ENCODE peak calls at places on chromosomes 4 and X, in five cellular contexts. N is WTC11, L is T-helper 9 cell, V is iPS-NIHi11, X is omental fat pad. E is an unnamed sample.

GRCh38 chrX:41010188-41010846 is 74.9 kb upstream of the USP9X start:
- DNase-seq in X (peak; percentile 33), V (peak; percentile 29), L (peak; percentile 1), N (peak; percentile 41), E (peak; percentile 95)

GRCh38 chrX:136047001-136047642 is 61.9 kb downstream of the SLC9A6 start:
- DNase-seq in X (no peak), N (no peak), L (no peak), V (no peak), E (no peak)

GRCh38 chr4:20462426-20463175 is 210.9 kb downstream of the SLIT2 start:
- DNase-seq in X (no peak), N (no peak), L (no peak), V (no peak), E (no peak)

GRCh38 chr4:56680266-56680665 is 830 bp downstream of the HOPX start:
- DNase-seq in L (no peak), N (no peak), V (no peak), X (no peak), E (no peak)

GRCh38 chr4:649293-649625 is 23.9 kb downstream of the PDE6B start:
- DNase-seq in X (no peak), N (no peak), L (no peak), V (no peak), E (no peak)

GRCh38 chr4:168717852-168718251 is 221.0 kb downstream of the PALLD start:
- DNase-seq in N (no peak), L (no peak), V (no peak), X (no peak), E (no peak)

GRCh38 chr4:186078977-186079697 is 10.2 kb downstream of the TLR3 start:
- DNase-seq in L (no peak), V (peak; percentile 26), N (peak; percentile 47), X (no peak), E (no peak)

GRCh38 chr4:107896158-107896645 is 35.1 kb upstream of the CYP2U1 start:
- DNase-seq in V (no peak), X (no peak), L (no peak), N (no peak), E (no peak)

GRCh38 chr4:112253382-112254000 is 21.9 kb downstream of the AP1AR start:
- DNase-seq in V (peak; percentile 22), L (no peak), X (no peak), N (peak; percentile 31), E (peak; percentile 61)

GRCh38 chr4:7800410-7800809 is 139.3 kb downstream of the AFAP1 start:
- DNase-seq in L (no peak), X (no peak), V (no peak), N (no peak), E (no peak)

GRCh38 chr4:154049457-154050181 is 260.7 kb upstream of the SFRP2 start:
- DNase-seq in N (peak; percentile 59), L (no peak), V (peak; percentile 76), X (no peak), E (peak; percentile 20)

GRCh38 chr4:16516796-16517413 is 290.6 kb upstream of the TAPT1 start:
- DNase-seq in L (no peak), N (peak; percentile 24), X (no peak), V (peak; percentile 26), E (no peak)

GRCh38 chr4:95764961-95765360 is 74.9 kb upstream of the PDHA2 start:
- DNase-seq in N (no peak), L (no peak), X (no peak), V (no peak), E (no peak)

GRCh38 chr4:22216278-22216677 is 267.7 kb upstream of the KCNIP4 start:
- DNase-seq in X (no peak), V (no peak), N (no peak), L (no peak), E (no peak)

GRCh38 chrX:132180929-132181328 is 38.3 kb downstream of the RAP2C start:
- DNase-seq in N (no peak), X (no peak), L (no peak), V (no peak), E (no peak)

GRCh38 chrX:112753116-112753515 is 73.4 kb upstream of the LHFPL1 start:
- DNase-seq in X (no peak), L (no peak), N (no peak), V (no peak), E (no peak)

GRCh38 chr4:7904942-7905341 is 34.7 kb downstream of the AFAP1 start:
- DNase-seq in N (no peak), X (no peak), L (no peak), V (no peak), E (no peak)

GRCh38 chr4:76363556-76364290 is 57.2 kb downstream of the STBD1 start:
- DNase-seq in N (no peak), V (no peak), X (no peak), L (no peak), E (no peak)

GRCh38 chrX:48958635-48959094 is 1.3 kb upstream of the OTUD5 start:
- DNase-seq in L (no peak), N (no peak), X (no peak), V (no peak), E (no peak)

GRCh38 chr4:126071346-126072333 is 756.9 kb downstream of the FAT4 start:
- DNase-seq in V (no peak), X (no peak), N (no peak), L (no peak), E (no peak)

GRCh38 chr4:62661821-62662220 is 1461.7 kb downstream of the ADGRL3 start:
- DNase-seq in V (no peak), N (no peak), L (no peak), X (no peak), E (no peak)

GRCh38 chr4:34422472-34422871 is 1821.8 kb downstream of the ARAP2 start:
- DNase-seq in X (no peak), L (no peak), N (no peak), V (no peak), E (no peak)

GRCh38 chr4:7326693-7327340 is 107.9 kb downstream of the PSAPL1 start:
- DNase-seq in N (no peak), X (no peak), V (no peak), L (no peak), E (no peak)

GRCh38 chr4:174230680-174231079 is 52.8 kb downstream of the FBXO8 start:
- DNase-seq in X (no peak), V (no peak), L (no peak), N (no peak), E (no peak)

GRCh38 chrX:132090370-132091152 is 37.3 kb downstream of the FRMD7 start:
- DNase-seq in L (no peak), N (no peak), X (no peak), V (no peak), E (no peak)

GRCh38 chr4:111945014-111945413 is 200.2 kb upstream of the FAM241A start:
- DNase-seq in N (no peak), X (no peak), V (peak; percentile 25), L (no peak), E (no peak)

E was measured in KBM-7.